ENCODE peak calls at places on chromosomes 5 and 9, in eight cellular contexts. One of them, this sample, is unnamed.

GRCh38 chr5:151158287-151158661 is 695 bp upstream of the ANXA6 start:
- DNase-seq in transverse colon: no peak
- DNase-seq in AG10803: no peak
- DNase-seq in DND-41: no peak
- DNase-seq in IMR-90: no peak
- DNase-seq in fibroblast of lung: no peak
- DNase-seq in mucosa of descending colon: no peak
- DNase-seq in HFF-Myc: no peak
- DNase-seq in this sample: no peak

GRCh38 chr5:52077941-52078825 is 694.9 kb downstream of the ISL1 start:
- DNase-seq in DND-41: no peak
- DNase-seq in AG10803: no peak
- DNase-seq in mucosa of descending colon: no peak
- DNase-seq in fibroblast of lung: no peak
- DNase-seq in HFF-Myc: no peak
- DNase-seq in IMR-90: no peak
- DNase-seq in transverse colon: no peak
- DNase-seq in this sample: no peak

GRCh38 chr5:16378762-16379161 is 86.8 kb downstream of the ZNF622 start:
- DNase-seq in fibroblast of lung: no peak
- DNase-seq in mucosa of descending colon: no peak
- DNase-seq in DND-41: no peak
- DNase-seq in transverse colon: no peak
- DNase-seq in IMR-90: no peak
- DNase-seq in HFF-Myc: no peak
- DNase-seq in AG10803: no peak
- DNase-seq in this sample: no peak

GRCh38 chr9:111052831-111053230 is 14.6 kb upstream of the LPAR1 start:
- DNase-seq in transverse colon: no peak
- DNase-seq in DND-41: no peak
- DNase-seq in AG10803: peak
- DNase-seq in HFF-Myc: no peak
- DNase-seq in fibroblast of lung: no peak
- DNase-seq in IMR-90: peak
- DNase-seq in mucosa of descending colon: no peak
- DNase-seq in this sample: no peak

GRCh38 chr9:99126312-99126711 is 21.4 kb downstream of the TGFBR1 start:
- DNase-seq in IMR-90: peak
- DNase-seq in fibroblast of lung: no peak
- DNase-seq in transverse colon: no peak
- DNase-seq in mucosa of descending colon: no peak
- DNase-seq in HFF-Myc: no peak
- DNase-seq in DND-41: no peak
- DNase-seq in AG10803: no peak
- DNase-seq in this sample: no peak

GRCh38 chr9:37283730-37284235 is 138.7 kb upstream of the GRHPR start:
- DNase-seq in fibroblast of lung: peak
- DNase-seq in DND-41: no peak
- DNase-seq in mucosa of descending colon: no peak
- DNase-seq in transverse colon: no peak
- DNase-seq in IMR-90: peak
- DNase-seq in HFF-Myc: no peak
- DNase-seq in AG10803: peak
- DNase-seq in this sample: no peak

GRCh38 chr5:41995193-41995592 is 70.1 kb downstream of the FBXO4 start:
- DNase-seq in AG10803: no peak
- DNase-seq in mucosa of descending colon: no peak
- DNase-seq in IMR-90: no peak
- DNase-seq in fibroblast of lung: no peak
- DNase-seq in HFF-Myc: no peak
- DNase-seq in DND-41: no peak
- DNase-seq in transverse colon: no peak
- DNase-seq in this sample: no peak

GRCh38 chr9:91144782-91145181 is 216.9 kb downstream of the AUH start:
- DNase-seq in AG10803: peak
- DNase-seq in DND-41: no peak
- DNase-seq in fibroblast of lung: no peak
- DNase-seq in HFF-Myc: no peak
- DNase-seq in IMR-90: peak
- DNase-seq in mucosa of descending colon: no peak
- DNase-seq in transverse colon: no peak
- DNase-seq in this sample: no peak

GRCh38 chr5:137016783-137017324 is 482.3 kb downstream of the SPOCK1 start:
- DNase-seq in fibroblast of lung: no peak
- DNase-seq in IMR-90: no peak
- DNase-seq in HFF-Myc: no peak
- DNase-seq in transverse colon: no peak
- DNase-seq in DND-41: no peak
- DNase-seq in mucosa of descending colon: no peak
- DNase-seq in AG10803: peak
- DNase-seq in this sample: no peak

GRCh38 chr9:35179347-35180271 is 17.8 kb downstream of the UNC13B start:
- DNase-seq in HFF-Myc: no peak
- DNase-seq in IMR-90: no peak
- DNase-seq in DND-41: no peak
- DNase-seq in AG10803: no peak
- DNase-seq in mucosa of descending colon: no peak
- DNase-seq in transverse colon: no peak
- DNase-seq in fibroblast of lung: peak
- DNase-seq in this sample: no peak

GRCh38 chr5:103444333-103445038 is 118.1 kb downstream of the NUDT12 start:
- DNase-seq in AG10803: no peak
- DNase-seq in IMR-90: no peak
- DNase-seq in transverse colon: peak
- DNase-seq in HFF-Myc: no peak
- DNase-seq in mucosa of descending colon: no peak
- DNase-seq in DND-41: no peak
- DNase-seq in fibroblast of lung: no peak
- DNase-seq in this sample: no peak

GRCh38 chr5:87650284-87650683 is 237.6 kb upstream of the CCNH start:
- DNase-seq in DND-41: no peak
- DNase-seq in mucosa of descending colon: no peak
- DNase-seq in transverse colon: no peak
- DNase-seq in IMR-90: no peak
- DNase-seq in HFF-Myc: no peak
- DNase-seq in AG10803: no peak
- DNase-seq in fibroblast of lung: no peak
- DNase-seq in this sample: no peak

GRCh38 chr9:72363226-72363625 is 1.8 kb downstream of the ZFAND5 start:
- DNase-seq in mucosa of descending colon: no peak
- DNase-seq in transverse colon: no peak
- DNase-seq in HFF-Myc: no peak
- DNase-seq in IMR-90: no peak
- DNase-seq in DND-41: no peak
- DNase-seq in fibroblast of lung: no peak
- DNase-seq in AG10803: no peak
- DNase-seq in this sample: no peak

GRCh38 chr9:128117613-128118471 is 9.7 kb downstream of the PTGES2 start:
- DNase-seq in fibroblast of lung: peak
- DNase-seq in mucosa of descending colon: peak
- DNase-seq in AG10803: peak
- DNase-seq in DND-41: peak
- DNase-seq in IMR-90: peak
- DNase-seq in HFF-Myc: peak
- DNase-seq in transverse colon: peak
- DNase-seq in this sample: peak
- H3K4me3 ChIP-seq in fibroblast of lung: no peak
- H3K4me3 ChIP-seq in mucosa of descending colon: no peak
- H3K4me3 ChIP-seq in AG10803: no peak
- H3K4me3 ChIP-seq in DND-41: no peak
- H3K4me3 ChIP-seq in IMR-90: no peak
- H3K4me3 ChIP-seq in HFF-Myc: no peak
- H3K4me3 ChIP-seq in transverse colon: no peak
- H3K4me3 ChIP-seq in this sample: no peak

GRCh38 chr5:180605554-180606214 is 14.4 kb upstream of the SCGB3A1 start:
- DNase-seq in mucosa of descending colon: peak
- DNase-seq in transverse colon: peak
- DNase-seq in HFF-Myc: peak
- DNase-seq in AG10803: peak
- DNase-seq in DND-41: peak
- DNase-seq in fibroblast of lung: peak
- DNase-seq in IMR-90: peak
- DNase-seq in this sample: peak

GRCh38 chr5:180604271-180604670 is 13.0 kb upstream of the SCGB3A1 start:
- DNase-seq in DND-41: no peak
- DNase-seq in AG10803: no peak
- DNase-seq in IMR-90: no peak
- DNase-seq in transverse colon: no peak
- DNase-seq in fibroblast of lung: no peak
- DNase-seq in mucosa of descending colon: peak
- DNase-seq in HFF-Myc: no peak
- DNase-seq in this sample: no peak

GRCh38 chr5:180608572-180609310 is 17.4 kb upstream of the SCGB3A1 start:
- DNase-seq in transverse colon: no peak
- DNase-seq in DND-41: no peak
- DNase-seq in mucosa of descending colon: no peak
- DNase-seq in IMR-90: no peak
- DNase-seq in HFF-Myc: no peak
- DNase-seq in fibroblast of lung: no peak
- DNase-seq in AG10803: no peak
- DNase-seq in this sample: no peak

GRCh38 chr5:180607861-180608571 is 16.7 kb upstream of the SCGB3A1 start:
- DNase-seq in AG10803: no peak
- DNase-seq in HFF-Myc: no peak
- DNase-seq in transverse colon: no peak
- DNase-seq in DND-41: no peak
- DNase-seq in fibroblast of lung: no peak
- DNase-seq in mucosa of descending colon: peak
- DNase-seq in IMR-90: no peak
- DNase-seq in this sample: no peak

DNA sequence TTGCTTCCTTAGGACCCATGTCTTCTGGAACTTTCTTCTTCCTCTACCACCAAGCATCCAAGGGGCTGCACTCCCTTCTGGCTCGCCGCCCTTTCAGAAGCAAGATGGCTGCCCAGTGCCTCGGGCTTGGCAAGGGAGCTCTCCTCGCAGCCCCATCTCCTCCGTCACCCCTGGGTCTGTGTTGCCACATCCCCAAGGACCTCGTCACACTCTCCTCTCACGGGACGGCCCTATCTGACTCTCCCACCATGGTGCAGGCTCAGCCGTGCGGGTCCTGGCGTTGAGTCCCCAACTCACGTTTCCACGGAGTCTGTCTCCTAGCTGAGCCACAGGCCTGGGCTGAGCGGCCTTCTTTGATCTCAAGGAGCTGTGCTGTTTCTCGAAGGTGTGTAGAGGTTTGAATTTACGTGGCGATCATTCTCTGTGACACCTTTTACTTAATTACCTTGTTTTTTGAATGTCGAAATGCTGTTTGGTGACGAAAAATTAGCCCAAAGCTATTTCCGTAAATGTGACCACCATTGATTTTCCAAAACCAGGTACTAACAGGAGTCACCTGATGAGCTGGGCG is 15.0 kb upstream of the SCGB3A1 start:
- DNase-seq in fibroblast of lung: no peak
- DNase-seq in HFF-Myc: no peak
- DNase-seq in DND-41: no peak
- DNase-seq in transverse colon: no peak
- DNase-seq in IMR-90: no peak
- DNase-seq in mucosa of descending colon: peak
- DNase-seq in AG10803: no peak
- DNase-seq in this sample: no peak
- TF ChIP-seq CTCF in fibroblast of lung: no peak
- TF ChIP-seq CTCF in HFF-Myc: no peak
- TF ChIP-seq CTCF in DND-41: no peak
- TF ChIP-seq CTCF in transverse colon: no peak
- TF ChIP-seq CTCF in IMR-90: no peak
- TF ChIP-seq CTCF in mucosa of descending colon: no peak
- TF ChIP-seq CTCF in AG10803: no peak
- TF ChIP-seq CTCF in this sample: no peak

DNA sequence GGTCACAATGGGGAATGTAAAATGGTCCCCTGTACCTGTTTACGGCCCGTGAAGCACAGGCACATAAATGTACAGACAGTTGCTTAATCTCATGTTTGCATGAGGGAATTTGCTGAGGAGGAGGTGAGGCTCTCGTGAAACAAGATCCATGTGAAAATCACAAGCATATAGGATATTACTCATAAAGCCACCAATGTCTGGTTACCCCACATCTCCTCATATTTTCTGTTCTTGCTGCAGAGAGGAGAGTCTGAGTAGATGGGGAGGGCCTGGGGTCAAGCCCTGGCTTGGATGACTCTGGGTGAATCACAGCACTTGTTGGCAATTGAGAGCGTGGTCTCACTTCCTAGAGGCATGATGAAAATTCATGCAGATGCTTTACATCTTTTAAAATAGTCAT is 995 bp downstream of the AGXT2 start:
- DNase-seq in DND-41: no peak
- DNase-seq in fibroblast of lung: peak
- DNase-seq in AG10803: peak
- DNase-seq in transverse colon: no peak
- DNase-seq in HFF-Myc: peak
- DNase-seq in mucosa of descending colon: no peak
- DNase-seq in IMR-90: peak
- DNase-seq in this sample: no peak
- H3K4me3 ChIP-seq in DND-41: no peak
- H3K4me3 ChIP-seq in fibroblast of lung: no peak
- H3K4me3 ChIP-seq in AG10803: no peak
- H3K4me3 ChIP-seq in transverse colon: no peak
- H3K4me3 ChIP-seq in HFF-Myc: no peak
- H3K4me3 ChIP-seq in mucosa of descending colon: no peak
- H3K4me3 ChIP-seq in IMR-90: no peak
- H3K4me3 ChIP-seq in this sample: no peak

GRCh38 chr5:142601432-142601831 is 84.5 kb downstream of the FGF1 start:
- DNase-seq in DND-41: peak
- DNase-seq in transverse colon: no peak
- DNase-seq in fibroblast of lung: no peak
- DNase-seq in HFF-Myc: no peak
- DNase-seq in IMR-90: no peak
- DNase-seq in AG10803: no peak
- DNase-seq in mucosa of descending colon: no peak
- DNase-seq in this sample: no peak
- TF ChIP-seq CTCF in DND-41: peak
- TF ChIP-seq CTCF in transverse colon: no peak
- TF ChIP-seq CTCF in fibroblast of lung: peak
- TF ChIP-seq CTCF in HFF-Myc: peak
- TF ChIP-seq CTCF in IMR-90: peak
- TF ChIP-seq CTCF in AG10803: peak
- TF ChIP-seq CTCF in mucosa of descending colon: no peak
- TF ChIP-seq CTCF in this sample: peak

DNA sequence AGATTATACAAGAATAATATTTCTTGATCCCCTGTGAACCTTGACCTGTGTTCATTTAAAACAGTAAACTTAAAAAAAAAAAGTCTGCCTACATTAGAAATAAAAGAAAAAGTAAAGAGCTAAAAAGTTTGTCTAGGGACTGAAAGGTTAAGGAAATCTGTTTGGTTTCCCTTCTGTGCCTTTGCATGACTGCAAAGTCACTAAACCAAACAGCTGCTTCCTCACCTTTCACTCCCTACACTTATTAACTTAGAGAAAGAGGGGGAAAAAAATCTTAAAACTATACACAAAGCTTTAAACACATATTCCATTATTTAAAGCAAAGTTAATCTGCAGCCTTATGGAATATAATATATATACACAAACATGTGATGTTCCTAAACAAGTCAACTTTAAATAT is 65.1 kb downstream of the ZFR start:
- DNase-seq in fibroblast of lung: no peak
- DNase-seq in transverse colon: no peak
- DNase-seq in AG10803: no peak
- DNase-seq in DND-41: no peak
- DNase-seq in mucosa of descending colon: no peak
- DNase-seq in IMR-90: no peak
- DNase-seq in HFF-Myc: no peak
- DNase-seq in this sample: no peak
- H3K4me3 ChIP-seq in fibroblast of lung: no peak
- H3K4me3 ChIP-seq in transverse colon: no peak
- H3K4me3 ChIP-seq in AG10803: no peak
- H3K4me3 ChIP-seq in DND-41: no peak
- H3K4me3 ChIP-seq in mucosa of descending colon: no peak
- H3K4me3 ChIP-seq in IMR-90: no peak
- H3K4me3 ChIP-seq in HFF-Myc: no peak
- H3K4me3 ChIP-seq in this sample: no peak

This sample was measured in GM12864.